ENCODE peak calls at places on chromosomes 7 and 10, in five cellular contexts. I is central memory CD4-positive, alpha-beta T cell; J is T-cell; Q is GM23248; S is endothelial cell. Z is an unnamed sample.

GRCh38 chr10:105063796-105064195 is 422.7 kb downstream of the SORCS3 start:
- DNase-seq in I (no peak), J (no peak), Q (peak; percentile 43), S (peak; percentile 68), Z (no peak)

GRCh38 chr7:129494041-129494440 is 8.3 kb upstream of the SMKR1 start:
- DNase-seq in I (peak; percentile 31), J (no peak), Q (peak; percentile 93), S (no peak), Z (no peak)

GRCh38 chr7:15168489-15168888 is 265.9 kb upstream of the DGKB start:
- DNase-seq in I (no peak), J (no peak), Q (no peak), S (no peak), Z (no peak)

GRCh38 chr10:12018438-12019342 is 23.9 kb downstream of the UPF2 start:
- DNase-seq in I (no peak), J (no peak), Q (peak; percentile 15), S (no peak), Z (peak; percentile 46)

GRCh38 chr7:116576350-116577319 is 51.8 kb downstream of the CAV1 start:
- DNase-seq in I (no peak), J (no peak), Q (peak; percentile 96), S (no peak), Z (no peak)

GRCh38 chr7:23212395-23212794 is 30.5 kb downstream of the NUP42 start:
- DNase-seq in I (no peak), J (no peak), Q (no peak), S (no peak), Z (no peak)

GRCh38 chr7:101538596-101539459 is 90.3 kb downstream of the MYL10 start:
- DNase-seq in I (peak; percentile 9), J (peak; percentile 36), Q (peak; percentile 50), S (peak; percentile 84), Z (peak; percentile 55)

GRCh38 chr10:43395571-43396060 is 13.4 kb downstream of the HNRNPF start:
- DNase-seq in I (peak; percentile 29), J (peak; percentile 13), Q (peak; percentile 44), S (peak; percentile 25), Z (peak; percentile 22)

GRCh38 chr7:110813986-110814385 is 276.9 kb upstream of the LRRN3 start:
- DNase-seq in I (no peak), J (no peak), Q (no peak), S (no peak), Z (no peak)

Z was measured in cardiac muscle cell.